ENCODE peak calls at places on chromosomes 4 and X, in ten cellular contexts. M is A549, V is fibroblast of the conjunctiva, K is neural crest cell, P is NCI-H1417 treated with DMSO at 0.1 percent for 48 hours, B is iPS-NIHi11, X is SW480, S is BJ, A is AG04450, O is GM12891. I is an unnamed sample.

GRCh38 chrX:151806967-151807540 is 72.5 kb downstream of the CNGA2 start:
- DNase-seq in M (no peak), V (no peak), K (no peak), P (no peak), B (no peak), X (no peak), S (no peak), A (no peak), O (no peak), I (no peak)

GRCh38 chr4:139559692-139560091 is 3.7 kb upstream of the SETD7 start:
- DNase-seq in M (no peak), V (no peak), K (no peak), P (no peak), B (no peak), X (no peak), S (no peak), A (no peak), O (no peak), I (no peak)

GRCh38 chr4:166622425-166622977 is 611.8 kb downstream of the SPOCK3 start:
- DNase-seq in M (no peak), V (no peak), K (no peak), P (no peak), B (no peak), X (no peak), S (no peak), A (no peak), O (no peak), I (no peak)

GRCh38 chrX:20067709-20068315 is 48.9 kb downstream of the MAP7D2 start:
- DNase-seq in M (peak; percentile 44), V (peak; percentile 79), K (no peak), P (peak; percentile 11), B (peak; percentile 21), X (peak; percentile 44), S (peak; percentile 47), A (peak; percentile 44), O (no peak), I (no peak)

GRCh38 chr4:56743550-56743949 is 62.5 kb upstream of the HOPX start:
- DNase-seq in M (no peak), V (no peak), K (no peak), P (no peak), B (no peak), X (peak; percentile 10), S (no peak), A (no peak), O (no peak), I (no peak)

GRCh38 chr4:38194202-38194601 is 234.0 kb downstream of the PTTG2 start:
- DNase-seq in M (no peak), V (no peak), K (no peak), P (no peak), B (no peak), X (no peak), S (no peak), A (no peak), O (no peak), I (no peak)

GRCh38 chr4:1767058-1767769 is 25.9 kb upstream of the FGFR3 start:
- DNase-seq in M (no peak), V (no peak), K (peak; percentile 51), P (no peak), B (peak; percentile 79), X (no peak), S (no peak), A (no peak), O (no peak), I (no peak)

GRCh38 chr4:17770845-17771244 is 10.6 kb downstream of the FAM184B start:
- DNase-seq in M (no peak), V (no peak), K (no peak), P (no peak), B (no peak), X (no peak), S (no peak), A (no peak), O (no peak), I (no peak)

GRCh38 chrX:20729421-20729820 is 462.7 kb upstream of the RPS6KA3 start:
- DNase-seq in M (no peak), V (peak; percentile 8), K (no peak), P (no peak), B (no peak), X (no peak), S (no peak), A (no peak), O (no peak), I (no peak)

GRCh38 chr4:16707874-16708273 is 190.6 kb downstream of the LDB2 start:
- DNase-seq in M (no peak), V (no peak), K (no peak), P (no peak), B (no peak), X (no peak), S (no peak), A (no peak), O (no peak), I (no peak)

GRCh38 chrX:152632445-152633097 is 5.1 kb upstream of the GABRQ start:
- DNase-seq in M (peak; percentile 14), V (peak; percentile 17), K (peak; percentile 57), P (no peak), B (peak; percentile 19), X (peak; percentile 36), S (no peak), A (peak; percentile 6), O (no peak), I (no peak)

GRCh38 chr4:127604949-127605709 is 27.6 kb upstream of the INTU start:
- DNase-seq in M (no peak), V (peak; percentile 29), K (no peak), P (no peak), B (peak; percentile 76), X (peak; percentile 71), S (no peak), A (no peak), O (no peak), I (peak; percentile 91)

GRCh38 chrX:95505721-95506120 is 1178.9 kb upstream of the DIAPH2 start:
- DNase-seq in M (no peak), V (no peak), K (no peak), P (no peak), B (peak; percentile 6), X (no peak), S (no peak), A (no peak), O (no peak), I (peak; percentile 28)

GRCh38 chrX:15497865-15498264 is 2.7 kb upstream of the BMX start:
- DNase-seq in M (peak; percentile 68), V (peak; percentile 17), K (peak; percentile 76), P (peak; percentile 25), B (peak; percentile 67), X (peak; percentile 42), S (no peak), A (no peak), O (peak; percentile 15), I (no peak)

GRCh38 chrX:86047174-86047991 is at the start of gene CHM:
- DNase-seq in M (peak; percentile 75), V (peak; percentile 71), K (peak; percentile 62), P (no peak), B (peak; percentile 66), X (peak; percentile 80), S (peak; percentile 61), A (peak; percentile 45), O (peak; percentile 36), I (peak; percentile 38)

GRCh38 chr4:2803624-2804448 is 11.0 kb downstream of the SH3BP2 start:
- DNase-seq in M (no peak), V (no peak), K (no peak), P (no peak), B (no peak), X (peak; percentile 55), S (no peak), A (no peak), O (no peak), I (no peak)

GRCh38 chr4:141642711-141643110 is 6.3 kb downstream of the IL15 start:
- DNase-seq in M (no peak), V (no peak), K (no peak), P (no peak), B (no peak), X (no peak), S (no peak), A (no peak), O (no peak), I (no peak)

GRCh38 chrX:66731398-66731797 is 92.5 kb upstream of the EDA2R start:
- DNase-seq in M (peak; percentile 1), V (peak; percentile 46), K (no peak), P (no peak), B (peak; percentile 17), X (peak; percentile 31), S (no peak), A (peak; percentile 7), O (no peak), I (no peak)

GRCh38 chr4:184961693-184962092 is 56.6 kb upstream of the HELT start:
- DNase-seq in M (no peak), V (no peak), K (no peak), P (no peak), B (peak; percentile 70), X (peak; percentile 63), S (no peak), A (no peak), O (no peak), I (no peak)

GRCh38 chr4:87679449-87680169 is 29.5 kb downstream of the DMP1 start:
- DNase-seq in M (peak; percentile 8), V (peak; percentile 67), K (peak; percentile 69), P (peak; percentile 0), B (peak; percentile 75), X (peak; percentile 35), S (peak; percentile 3), A (peak; percentile 46), O (peak; percentile 13), I (peak; percentile 70)

GRCh38 chr4:7301126-7301785 is 108.9 kb downstream of the SORCS2 start:
- DNase-seq in M (no peak), V (no peak), K (no peak), P (no peak), B (no peak), X (no peak), S (no peak), A (no peak), O (no peak), I (no peak)

GRCh38 chr4:185261971-185262370 is 52.6 kb downstream of the SNX25 start:
- DNase-seq in M (no peak), V (no peak), K (no peak), P (no peak), B (no peak), X (no peak), S (no peak), A (no peak), O (no peak), I (no peak)

GRCh38 chr4:81648576-81649272 is 177.0 kb upstream of the RASGEF1B start:
- DNase-seq in M (no peak), V (no peak), K (no peak), P (no peak), B (peak; percentile 18), X (no peak), S (no peak), A (no peak), O (peak; percentile 12), I (no peak)

GRCh38 chr4:36461344-36461743 is 179.9 kb downstream of the DTHD1 start:
- DNase-seq in M (no peak), V (no peak), K (no peak), P (no peak), B (no peak), X (no peak), S (no peak), A (no peak), O (no peak), I (no peak)

GRCh38 chrX:39905475-39905889 is 192.3 kb downstream of the BCOR start:
- DNase-seq in M (no peak), V (no peak), K (no peak), P (no peak), B (no peak), X (peak; percentile 70), S (no peak), A (no peak), O (no peak), I (no peak)

GRCh38 chr4:126938023-126938422 is 694.7 kb upstream of the INTU start:
- DNase-seq in M (no peak), V (no peak), K (no peak), P (no peak), B (no peak), X (no peak), S (no peak), A (no peak), O (no peak), I (no peak)

GRCh38 chr4:157739237-157739636 is 433.6 kb downstream of the GASK1B start:
- DNase-seq in M (no peak), V (peak; percentile 6), K (no peak), P (no peak), B (no peak), X (no peak), S (no peak), A (no peak), O (no peak), I (no peak)

GRCh38 chr4:87489678-87490077 is 39.5 kb downstream of the SPARCL1 start:
- DNase-seq in M (no peak), V (no peak), K (no peak), P (no peak), B (no peak), X (no peak), S (no peak), A (no peak), O (no peak), I (no peak)